ENCODE peak calls at places on chromosomes 4 and X, in six cellular contexts. One of them, this sample, is unnamed.

GRCh38 chr4:128770807-128771206 is 38.7 kb upstream of the JADE1 start:
- DNase-seq in ovary: no peak
- DNase-seq in GM23248: peak; percentile 21
- DNase-seq in body of pancreas: no peak
- DNase-seq in mesendoderm: no peak
- DNase-seq in cardiac muscle cell: no peak
- DNase-seq in this sample: no peak

GRCh38 chrX:49627030-49627777 is 28.4 kb downstream of the GAGE1 start:
- DNase-seq in ovary: no peak
- DNase-seq in GM23248: peak; percentile 4
- DNase-seq in body of pancreas: no peak
- DNase-seq in mesendoderm: peak; percentile 46
- DNase-seq in cardiac muscle cell: peak; percentile 9
- DNase-seq in this sample: no peak

GRCh38 chr4:162700815-162701361 is 465.8 kb downstream of the NAF1 start:
- DNase-seq in ovary: no peak
- DNase-seq in GM23248: no peak
- DNase-seq in body of pancreas: no peak
- DNase-seq in mesendoderm: no peak
- DNase-seq in cardiac muscle cell: no peak
- DNase-seq in this sample: no peak

GRCh38 chrX:1537031-1537715 is at the start of gene P2RY8:
- DNase-seq in ovary: peak; percentile 83
- DNase-seq in GM23248: peak; percentile 40
- DNase-seq in body of pancreas: peak; percentile 56
- DNase-seq in mesendoderm: no peak
- DNase-seq in cardiac muscle cell: peak; percentile 55
- DNase-seq in this sample: peak; percentile 23

GRCh38 chrX:50838820-50839600 is 25.0 kb upstream of the SHROOM4 start:
- DNase-seq in ovary: no peak
- DNase-seq in GM23248: peak; percentile 20
- DNase-seq in body of pancreas: no peak
- DNase-seq in mesendoderm: no peak
- DNase-seq in cardiac muscle cell: peak; percentile 52
- DNase-seq in this sample: peak; percentile 65

GRCh38 chrX:4320436-4320947 is 607.0 kb upstream of the PRKX start:
- DNase-seq in ovary: no peak
- DNase-seq in GM23248: no peak
- DNase-seq in body of pancreas: no peak
- DNase-seq in mesendoderm: peak; percentile 66
- DNase-seq in cardiac muscle cell: no peak
- DNase-seq in this sample: no peak

GRCh38 chrX:138026211-138026610 is 460.3 kb downstream of the ZIC3 start:
- DNase-seq in ovary: no peak
- DNase-seq in GM23248: peak; percentile 24
- DNase-seq in body of pancreas: no peak
- DNase-seq in mesendoderm: peak; percentile 21
- DNase-seq in cardiac muscle cell: no peak
- DNase-seq in this sample: peak; percentile 29

GRCh38 chr4:16764622-16765021 is 133.8 kb downstream of the LDB2 start:
- DNase-seq in ovary: no peak
- DNase-seq in GM23248: peak; percentile 40
- DNase-seq in body of pancreas: no peak
- DNase-seq in mesendoderm: peak; percentile 70
- DNase-seq in cardiac muscle cell: peak; percentile 25
- DNase-seq in this sample: no peak

GRCh38 chrX:3442685-3443084 is 96.2 kb upstream of the MXRA5 start:
- DNase-seq in ovary: no peak
- DNase-seq in GM23248: no peak
- DNase-seq in body of pancreas: no peak
- DNase-seq in mesendoderm: no peak
- DNase-seq in cardiac muscle cell: no peak
- DNase-seq in this sample: no peak

GRCh38 chrX:41468647-41469323 is 21.6 kb downstream of the NYX start:
- DNase-seq in ovary: no peak
- DNase-seq in GM23248: peak; percentile 20
- DNase-seq in body of pancreas: peak; percentile 19
- DNase-seq in mesendoderm: no peak
- DNase-seq in cardiac muscle cell: peak; percentile 58
- DNase-seq in this sample: no peak

GRCh38 chr4:55002431-55002830 is 123.0 kb downstream of the KDR start:
- DNase-seq in ovary: no peak
- DNase-seq in GM23248: no peak
- DNase-seq in body of pancreas: no peak
- DNase-seq in mesendoderm: no peak
- DNase-seq in cardiac muscle cell: no peak
- DNase-seq in this sample: no peak

GRCh38 chr4:113849771-113850170 is 88.2 kb upstream of the CAMK2D start:
- DNase-seq in ovary: peak; percentile 42
- DNase-seq in GM23248: peak; percentile 17
- DNase-seq in body of pancreas: no peak
- DNase-seq in mesendoderm: no peak
- DNase-seq in cardiac muscle cell: peak; percentile 76
- DNase-seq in this sample: no peak

GRCh38 chrX:153857348-153857903 is 27.1 kb upstream of the PDZD4 start:
- DNase-seq in ovary: no peak
- DNase-seq in GM23248: no peak
- DNase-seq in body of pancreas: no peak
- DNase-seq in mesendoderm: no peak
- DNase-seq in cardiac muscle cell: no peak
- DNase-seq in this sample: no peak

GRCh38 chrX:135463937-135464336 is 42.2 kb downstream of the SMIM10L2A start:
- DNase-seq in ovary: no peak
- DNase-seq in GM23248: peak; percentile 43
- DNase-seq in body of pancreas: no peak
- DNase-seq in mesendoderm: peak; percentile 26
- DNase-seq in cardiac muscle cell: peak; percentile 34
- DNase-seq in this sample: no peak

GRCh38 chr4:37793562-37793961 is 32.9 kb upstream of the PGM2 start:
- DNase-seq in ovary: no peak
- DNase-seq in GM23248: peak; percentile 51
- DNase-seq in body of pancreas: no peak
- DNase-seq in mesendoderm: peak; percentile 37
- DNase-seq in cardiac muscle cell: peak; percentile 39
- DNase-seq in this sample: peak; percentile 57

GRCh38 chr4:95250544-95251137 is 298.1 kb downstream of the UNC5C start:
- DNase-seq in ovary: no peak
- DNase-seq in GM23248: no peak
- DNase-seq in body of pancreas: no peak
- DNase-seq in mesendoderm: no peak
- DNase-seq in cardiac muscle cell: no peak
- DNase-seq in this sample: peak; percentile 13

GRCh38 chrX:34563061-34563460 is 94.0 kb downstream of the TMEM47 start:
- DNase-seq in ovary: no peak
- DNase-seq in GM23248: no peak
- DNase-seq in body of pancreas: no peak
- DNase-seq in mesendoderm: peak; percentile 73
- DNase-seq in cardiac muscle cell: no peak
- DNase-seq in this sample: no peak

GRCh38 chrX:71846429-71846828 is 64.2 kb upstream of the NHSL2 start:
- DNase-seq in ovary: no peak
- DNase-seq in GM23248: peak; percentile 33
- DNase-seq in body of pancreas: no peak
- DNase-seq in mesendoderm: peak; percentile 2
- DNase-seq in cardiac muscle cell: peak; percentile 24
- DNase-seq in this sample: peak; percentile 15

GRCh38 chrX:37986893-37987292 is 19.5 kb upstream of the SYTL5 start:
- DNase-seq in ovary: no peak
- DNase-seq in GM23248: peak; percentile 51
- DNase-seq in body of pancreas: no peak
- DNase-seq in mesendoderm: no peak
- DNase-seq in cardiac muscle cell: peak; percentile 59
- DNase-seq in this sample: no peak

GRCh38 chrX:12319012-12319519 is 180.8 kb downstream of the FRMPD4 start:
- DNase-seq in ovary: no peak
- DNase-seq in GM23248: no peak
- DNase-seq in body of pancreas: no peak
- DNase-seq in mesendoderm: peak; percentile 11
- DNase-seq in cardiac muscle cell: peak; percentile 10
- DNase-seq in this sample: no peak

GRCh38 chr4:182346675-182347375 is 103.6 kb downstream of the TENM3 start:
- DNase-seq in ovary: no peak
- DNase-seq in GM23248: no peak
- DNase-seq in body of pancreas: no peak
- DNase-seq in mesendoderm: no peak
- DNase-seq in cardiac muscle cell: no peak
- DNase-seq in this sample: no peak

GRCh38 chrX:13467243-13467642 is 102.2 kb upstream of the EGFL6 start:
- DNase-seq in ovary: no peak
- DNase-seq in GM23248: no peak
- DNase-seq in body of pancreas: no peak
- DNase-seq in mesendoderm: no peak
- DNase-seq in cardiac muscle cell: no peak
- DNase-seq in this sample: no peak

GRCh38 chr4:52983563-52984303 is 121.6 kb downstream of the RASL11B start:
- DNase-seq in ovary: no peak
- DNase-seq in GM23248: peak; percentile 79
- DNase-seq in body of pancreas: no peak
- DNase-seq in mesendoderm: peak; percentile 69
- DNase-seq in cardiac muscle cell: peak; percentile 77
- DNase-seq in this sample: peak; percentile 91

DNA sequence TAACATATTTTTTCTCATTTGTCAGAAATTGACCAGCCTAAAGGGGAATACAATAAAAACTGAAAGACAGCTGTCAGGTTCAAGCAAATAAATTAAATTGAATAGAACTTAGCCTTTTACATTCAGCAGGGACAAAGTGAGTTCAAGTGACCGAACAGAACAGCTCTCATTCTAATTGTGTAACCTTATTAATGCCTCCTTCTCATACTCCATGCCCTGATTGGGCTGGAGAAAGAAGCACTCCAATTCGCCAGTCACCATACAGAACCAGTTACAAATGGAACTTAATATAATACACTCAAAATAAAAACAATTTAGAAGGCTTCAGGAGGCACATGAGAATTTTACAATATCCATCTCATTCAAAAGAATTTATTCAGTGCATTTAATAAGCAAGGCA is 8.0 kb downstream of the PPP3CA start:
- DNase-seq in ovary: no peak
- DNase-seq in GM23248: no peak
- DNase-seq in body of pancreas: no peak
- DNase-seq in mesendoderm: no peak
- DNase-seq in cardiac muscle cell: no peak
- DNase-seq in this sample: no peak
- H3K4me1 ChIP-seq in ovary: peaks cover 1% of the 10 kb centered on the region
- H3K4me1 ChIP-seq in GM23248: peaks cover 11% of the 10 kb centered on the region
- H3K4me1 ChIP-seq in body of pancreas: peaks cover 16% of the 10 kb centered on the region
- H3K4me1 ChIP-seq in mesendoderm: peaks cover 5% of the 10 kb centered on the region
- H3K4me1 ChIP-seq in cardiac muscle cell: peaks cover 9% of the 10 kb centered on the region
- H3K4me1 ChIP-seq in this sample: no peaks in the 10 kb centered on the region

GRCh38 chrX:29922607-29923006 is 292.8 kb upstream of the MAGEB2 start:
- DNase-seq in ovary: no peak
- DNase-seq in GM23248: no peak
- DNase-seq in body of pancreas: no peak
- DNase-seq in mesendoderm: no peak
- DNase-seq in cardiac muscle cell: no peak
- DNase-seq in this sample: no peak

GRCh38 chrX:29926659-29927058 is 288.7 kb upstream of the MAGEB2 start:
- DNase-seq in ovary: no peak
- DNase-seq in GM23248: no peak
- DNase-seq in body of pancreas: no peak
- DNase-seq in mesendoderm: no peak
- DNase-seq in cardiac muscle cell: no peak
- DNase-seq in this sample: no peak

GRCh38 chrX:29926056-29926455 is 289.3 kb upstream of the MAGEB2 start:
- DNase-seq in ovary: no peak
- DNase-seq in GM23248: no peak
- DNase-seq in body of pancreas: no peak
- DNase-seq in mesendoderm: no peak
- DNase-seq in cardiac muscle cell: no peak
- DNase-seq in this sample: no peak
- H3K4me1 ChIP-seq in ovary: no peaks in the 10 kb centered on the region
- H3K4me1 ChIP-seq in GM23248: no peaks in the 10 kb centered on the region
- H3K4me1 ChIP-seq in body of pancreas: no peaks in the 10 kb centered on the region
- H3K4me1 ChIP-seq in mesendoderm: no peaks in the 10 kb centered on the region
- H3K4me1 ChIP-seq in cardiac muscle cell: no peaks in the 10 kb centered on the region
- H3K4me1 ChIP-seq in this sample: no peaks in the 10 kb centered on the region

DNA sequence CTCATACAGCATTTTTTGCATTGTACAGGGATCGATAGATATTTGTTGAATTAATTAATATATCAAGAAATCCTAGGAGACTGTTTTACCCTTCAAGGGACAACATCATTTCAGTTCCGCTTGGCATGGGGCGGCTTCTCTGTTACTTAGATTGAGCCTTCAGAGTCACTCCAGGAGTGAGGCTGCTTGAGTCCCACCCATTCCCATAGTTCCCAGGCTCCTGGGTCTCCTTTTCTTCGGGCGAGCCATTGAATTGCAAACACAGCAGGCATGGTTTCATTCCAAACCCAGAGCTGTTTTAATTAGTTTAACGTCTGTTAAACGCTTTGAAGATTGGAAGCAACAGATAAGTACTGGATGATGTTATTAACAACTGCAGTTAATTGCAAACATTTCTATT is 590 bp upstream of the EDA start:
- DNase-seq in ovary: peak; percentile 13
- DNase-seq in GM23248: no peak
- DNase-seq in body of pancreas: no peak
- DNase-seq in mesendoderm: no peak
- DNase-seq in cardiac muscle cell: no peak
- DNase-seq in this sample: no peak
- H3K4me1 ChIP-seq in ovary: no peaks in the 10 kb centered on the region
- H3K4me1 ChIP-seq in GM23248: no peaks in the 10 kb centered on the region
- H3K4me1 ChIP-seq in body of pancreas: no peaks in the 10 kb centered on the region
- H3K4me1 ChIP-seq in mesendoderm: no peaks in the 10 kb centered on the region
- H3K4me1 ChIP-seq in cardiac muscle cell: no peaks in the 10 kb centered on the region
- H3K4me1 ChIP-seq in this sample: no peaks in the 10 kb centered on the region

GRCh38 chr4:56906534-56906933 is 1.2 kb upstream of the REST start:
- DNase-seq in ovary: no peak
- DNase-seq in GM23248: no peak
- DNase-seq in body of pancreas: no peak
- DNase-seq in mesendoderm: no peak
- DNase-seq in cardiac muscle cell: peak; percentile 9
- DNase-seq in this sample: no peak

GRCh38 chr4:56907489-56908205 is at the start of gene REST:
- DNase-seq in ovary: peak; percentile 85
- DNase-seq in GM23248: peak; percentile 90
- DNase-seq in body of pancreas: peak; percentile 79
- DNase-seq in mesendoderm: peak; percentile 87
- DNase-seq in cardiac muscle cell: peak; percentile 82
- DNase-seq in this sample: peak; percentile 81

GRCh38 chr4:56908206-56909082 is 744 bp downstream of the REST start:
- DNase-seq in ovary: peak; percentile 73
- DNase-seq in GM23248: peak; percentile 92
- DNase-seq in body of pancreas: peak; percentile 66
- DNase-seq in mesendoderm: peak; percentile 93
- DNase-seq in cardiac muscle cell: peak; percentile 77
- DNase-seq in this sample: peak; percentile 76

GRCh38 chr4:56909083-56909981 is 1.6 kb downstream of the REST start:
- DNase-seq in ovary: no peak
- DNase-seq in GM23248: peak; percentile 84
- DNase-seq in body of pancreas: peak; percentile 32
- DNase-seq in mesendoderm: peak; percentile 75
- DNase-seq in cardiac muscle cell: peak; percentile 64
- DNase-seq in this sample: peak; percentile 61

DNA sequence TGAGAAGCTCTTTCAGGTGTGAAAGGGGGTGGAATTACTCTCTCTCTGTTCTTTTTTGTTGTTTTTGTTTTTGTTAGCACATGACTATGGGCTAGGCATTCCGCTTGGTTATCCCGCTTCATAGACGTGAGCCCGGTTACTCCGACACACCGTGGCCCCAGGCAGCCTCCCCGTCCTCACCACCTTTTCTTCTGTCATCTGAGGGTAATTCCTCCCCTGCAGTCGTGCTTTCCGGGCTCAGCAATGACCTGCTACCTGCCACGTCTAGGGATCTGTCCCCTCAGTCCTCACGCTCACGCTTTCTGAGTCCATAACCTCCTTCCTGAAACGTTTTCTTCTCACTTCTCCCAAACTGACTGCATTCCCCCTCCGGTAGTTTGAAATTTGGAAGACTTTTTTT is 691 bp upstream of the REST start:
- DNase-seq in ovary: no peak
- DNase-seq in GM23248: no peak
- DNase-seq in body of pancreas: no peak
- DNase-seq in mesendoderm: peak; percentile 55
- DNase-seq in cardiac muscle cell: no peak
- DNase-seq in this sample: no peak
- H3K4me1 ChIP-seq in ovary: peaks cover 7% of the 10 kb centered on the region
- H3K4me1 ChIP-seq in GM23248: peaks cover 18% of the 10 kb centered on the region
- H3K4me1 ChIP-seq in body of pancreas: peaks cover 30% of the 10 kb centered on the region
- H3K4me1 ChIP-seq in mesendoderm: peaks cover 10% of the 10 kb centered on the region
- H3K4me1 ChIP-seq in cardiac muscle cell: peaks cover 22% of the 10 kb centered on the region
- H3K4me1 ChIP-seq in this sample: no peaks in the 10 kb centered on the region